ENCODE peak calls at places on chromosome 18, in four cellular contexts. O is heart right ventricle, G is MM.1S, A is ovary. E is an unnamed sample.
A peak's percentile ranks its signal among the peaks of the same experiment; 100 is the strongest.

GRCh38 chr18:59631583-59632181 is 65.5 kb downstream of the CCBE1 start:
- DNase-seq in O (no peak), G (no peak), A (no peak), E (peak; percentile 56)

GRCh38 chr18:52160652-52161051 is 179.3 kb upstream of the DCC start:
- DNase-seq in O (no peak), G (no peak), A (no peak), E (no peak)

GRCh38 chr18:5238371-5238758 is 41.3 kb upstream of the AKAIN1 start:
- DNase-seq in O (peak; percentile 44), G (peak; percentile 22), A (peak; percentile 23), E (peak; percentile 43)

GRCh38 chr18:59380706-59381105 is 21.6 kb upstream of the LMAN1 start:
- DNase-seq in O (no peak), G (no peak), A (no peak), E (no peak)

GRCh38 chr18:744824-745597 is 32.6 kb upstream of the ENOSF1 start:
- DNase-seq in O (no peak), G (no peak), A (no peak), E (no peak)

GRCh38 chr18:52607985-52608384 is 268.0 kb downstream of the DCC start:
- DNase-seq in O (no peak), G (no peak), A (no peak), E (no peak)

GRCh38 chr18:39455300-39455699 is 1889.7 kb upstream of the CELF4 start:
- DNase-seq in O (no peak), G (no peak), A (no peak), E (no peak)

GRCh38 chr18:79424008-79424565 is 28.4 kb downstream of the NFATC1 start:
- DNase-seq in O (peak; percentile 66), G (no peak), A (peak; percentile 88), E (no peak)

GRCh38 chr18:28132084-28132483 is 44.8 kb downstream of the CDH2 start:
- DNase-seq in O (no peak), G (no peak), A (no peak), E (no peak)

GRCh38 chr18:10927290-10927979 is 221.9 kb downstream of the PIEZO2 start:
- DNase-seq in O (no peak), G (no peak), A (peak; percentile 49), E (no peak)
- H3K4me3 ChIP-seq in O (no peak overlapping the region), G (no peak overlapping the region), A (no peak overlapping the region), E (no peak overlapping the region)

GRCh38 chr18:13642440-13642827 is 83.9 kb downstream of the FAM210A start:
- DNase-seq in O (no peak), G (no peak), A (no peak), E (no peak)
- H3K27ac ChIP-seq in O (peak overlapping the region; percentile 88), G (no peak overlapping the region), A (peak overlapping the region; percentile 60), E (no peak overlapping the region)

DNA sequence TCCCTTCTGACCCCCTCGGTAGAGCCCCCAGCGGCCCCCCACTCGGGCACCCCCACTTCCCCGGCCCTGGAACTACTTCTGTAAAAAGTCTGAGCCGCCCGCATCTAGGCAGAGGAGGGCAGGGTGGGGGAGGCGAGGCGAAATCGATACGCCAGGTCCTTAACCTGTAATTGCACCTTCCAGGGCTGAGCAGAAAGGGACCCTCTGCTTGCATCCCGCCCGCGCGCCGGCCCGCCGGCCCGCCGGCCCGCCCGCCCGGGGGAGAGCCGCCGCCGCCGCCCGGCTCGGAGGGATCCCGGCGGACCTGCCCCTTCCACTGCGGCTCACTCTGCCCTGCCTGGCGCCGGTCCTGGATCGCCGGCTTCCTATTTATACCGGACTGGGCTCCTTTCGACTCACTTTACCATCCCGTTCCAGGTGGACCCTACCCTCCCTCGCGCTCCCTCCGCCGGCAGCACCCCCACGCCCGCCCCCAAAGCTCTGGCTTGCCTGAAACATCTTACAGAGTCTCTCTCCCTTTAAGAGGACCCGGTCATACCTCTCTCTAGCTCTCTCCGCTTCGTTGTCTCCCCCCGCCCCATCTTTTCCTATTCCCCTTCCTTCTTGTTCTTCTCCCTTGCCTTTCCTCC is 838 bp downstream of the KLHL14 start:
- DNase-seq in O (peak; percentile 27), G (no peak), A (no peak), E (no peak)
- H3K4me3 ChIP-seq in O (peak overlapping the region; percentile 55), G (no peak overlapping the region), A (peak overlapping the region; percentile 22), E (no peak overlapping the region)

DNA sequence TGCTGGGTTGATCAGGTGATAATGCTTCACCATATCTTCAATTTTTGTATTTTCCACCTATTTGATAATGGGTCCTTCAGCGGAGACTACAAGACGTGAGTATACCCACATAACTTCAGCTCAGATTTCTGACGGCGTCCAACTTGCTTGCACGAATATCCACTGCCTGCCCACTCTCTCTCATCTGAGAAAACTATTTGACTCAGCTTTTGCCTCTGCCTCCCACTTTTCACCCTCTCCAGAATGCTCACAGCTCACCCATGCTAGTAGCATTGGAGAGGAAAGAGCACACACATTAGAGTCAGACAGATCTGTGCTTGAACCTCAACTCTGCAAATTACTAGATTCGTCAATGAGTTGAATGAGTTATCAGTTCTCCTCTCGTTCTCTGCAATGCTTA is 166.8 kb downstream of the BCL2 start:
- DNase-seq in O (no peak), G (no peak), A (no peak), E (no peak)
- H3K27ac ChIP-seq in O (no peak overlapping the region), G (no peak overlapping the region), A (no peak overlapping the region), E (peak overlapping the region; percentile 58)

DNA sequence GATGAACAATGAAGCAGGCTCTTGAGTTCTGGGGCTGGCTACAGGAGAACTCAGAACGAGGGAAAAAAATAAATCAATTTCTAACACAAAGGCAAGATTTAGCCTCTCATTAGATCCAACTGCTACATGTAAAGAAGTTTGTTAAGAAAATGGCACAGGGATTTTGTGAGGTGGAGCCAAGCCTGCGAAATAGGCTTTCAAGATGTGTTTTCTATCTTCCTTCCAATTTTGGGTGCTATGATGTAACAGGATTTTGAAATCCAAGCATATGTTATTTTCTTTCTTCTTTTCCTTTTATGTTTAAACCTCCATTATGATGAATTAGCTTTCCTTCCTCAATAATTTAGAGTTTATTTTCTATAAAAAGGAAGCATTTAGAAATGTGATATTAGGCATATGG is 387.0 kb downstream of the TGIF1 start:
- DNase-seq in O (no peak), G (no peak), A (no peak), E (no peak)
- H3K4me3 ChIP-seq in O (no peak overlapping the region), G (no peak overlapping the region), A (no peak overlapping the region), E (no peak overlapping the region)

GRCh38 chr18:22977847-22978701 is 44.9 kb downstream of the RBBP8 start:
- DNase-seq in O (no peak), G (no peak), A (no peak), E (no peak)
- H3K27ac ChIP-seq in O (no peak overlapping the region), G (no peak overlapping the region), A (no peak overlapping the region), E (no peak overlapping the region)

DNA sequence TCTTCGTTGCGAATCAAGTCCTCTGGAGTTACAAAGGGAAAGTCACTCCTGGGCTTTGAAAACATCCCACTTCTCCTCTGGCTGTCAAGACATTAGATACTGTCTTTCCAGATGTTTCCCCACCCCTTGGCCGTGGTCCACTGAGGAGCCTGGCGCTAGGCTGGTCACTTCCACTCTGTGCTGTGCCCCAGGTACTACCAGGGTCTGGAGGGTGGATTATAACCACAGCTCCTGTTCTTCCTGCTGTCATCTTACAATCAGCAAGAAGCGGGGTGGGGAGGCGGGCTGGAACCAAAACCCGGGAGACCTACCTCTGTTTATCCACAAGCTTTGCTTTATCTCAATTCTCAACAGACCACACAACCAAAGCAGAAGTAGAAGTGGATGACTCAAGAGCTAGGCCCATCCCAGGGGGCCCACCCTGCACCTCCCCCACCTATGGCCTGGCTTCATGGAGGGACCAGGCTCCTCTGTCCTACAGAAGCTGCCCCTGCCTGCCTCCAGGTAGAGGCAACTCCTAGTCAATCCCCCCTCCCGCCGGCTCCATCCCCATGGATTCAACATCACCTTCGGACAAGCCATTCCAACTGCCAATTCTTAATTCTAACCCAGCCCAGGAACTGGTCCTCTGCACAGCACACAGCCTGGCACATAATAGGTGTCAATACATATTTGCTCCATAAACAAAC is 17.8 kb downstream of the SMAD7 start:
- DNase-seq in O (no peak), G (no peak), A (no peak), E (peak; percentile 37)
- H3K4me3 ChIP-seq in O (peak overlapping the region; percentile 26), G (peak overlapping the region; percentile 54), A (no peak overlapping the region), E (no peak overlapping the region)

DNA sequence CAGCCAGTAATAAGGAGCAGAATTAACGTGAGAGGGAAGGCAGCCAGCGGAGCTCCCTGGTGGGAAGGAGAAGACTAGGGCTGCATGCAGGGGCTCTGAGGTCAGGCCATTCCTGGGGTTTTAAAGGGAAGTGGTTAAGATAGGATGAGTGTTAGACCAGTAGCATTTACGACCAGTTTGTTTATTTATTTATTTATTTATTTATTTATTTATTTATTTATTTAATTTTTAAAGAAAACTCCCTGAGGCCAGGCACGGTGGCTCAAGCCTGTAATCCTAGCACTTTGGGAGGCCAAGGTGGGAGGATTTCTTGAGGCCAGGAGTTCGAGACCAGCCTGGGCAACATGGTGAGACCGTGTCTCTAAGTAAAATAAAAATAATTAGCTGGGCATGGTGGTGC is 152.8 kb downstream of the FHOD3 start:
- DNase-seq in O (no peak), G (no peak), A (no peak), E (no peak)
- H3K27ac ChIP-seq in O (peak overlapping the region; percentile 30), G (no peak overlapping the region), A (no peak overlapping the region), E (no peak overlapping the region)